ENCODE peak calls at places on chromosomes 3 and 15, in eight cellular contexts. A, N, I, E, L, T, R and D are unnamed samples.

GRCh38 chr15:70160803-70161565 is 63.3 kb upstream of the TLE3 start:
- DNase-seq in A (no peak), N (peak), I (no peak), E (no peak), L (no peak), T (no peak), R (no peak), D (peak)

GRCh38 chr3:791442-791841 is 301.4 kb upstream of the CNTN6 start:
- DNase-seq in A (no peak), N (no peak), I (no peak), E (no peak), L (no peak), T (no peak), R (no peak), D (no peak)

GRCh38 chr15:79045041-79045440 is 45.5 kb downstream of the RASGRF1 start:
- DNase-seq in A (no peak), N (no peak), I (no peak), E (no peak), L (no peak), T (no peak), R (no peak), D (no peak)

GRCh38 chr15:98658831-98659699 is 10.7 kb downstream of the IGF1R start:
- DNase-seq in A (no peak), N (no peak), I (no peak), E (peak), L (no peak), T (peak), R (peak), D (no peak)

GRCh38 chr3:151290673-151291072 is 12.3 kb upstream of the P2RY14 start:
- DNase-seq in A (no peak), N (no peak), I (no peak), E (no peak), L (no peak), T (no peak), R (peak), D (no peak)

GRCh38 chr3:36705015-36705414 is 59.3 kb downstream of the DCLK3 start:
- DNase-seq in A (no peak), N (no peak), I (no peak), E (no peak), L (no peak), T (no peak), R (no peak), D (no peak)

GRCh38 chr3:167941234-167941995 is 154.3 kb downstream of the GOLIM4 start:
- DNase-seq in A (peak), N (peak), I (no peak), E (no peak), L (no peak), T (no peak), R (peak), D (no peak)

GRCh38 chr3:54358969-54359648 is 236.8 kb downstream of the CACNA2D3 start:
- DNase-seq in A (no peak), N (no peak), I (no peak), E (no peak), L (no peak), T (no peak), R (no peak), D (no peak)

GRCh38 chr3:21750831-21751391 is at the start of gene ZNF385D:
- DNase-seq in A (peak), N (peak), I (peak), E (no peak), L (peak), T (no peak), R (peak), D (peak)

GRCh38 chr15:66454143-66454542 is 43.4 kb downstream of the SNAPC5 start:
- DNase-seq in A (no peak), N (no peak), I (no peak), E (no peak), L (no peak), T (peak), R (peak), D (no peak)

GRCh38 chr3:197599089-197599765 is 43.5 kb upstream of the BDH1 start:
- DNase-seq in A (peak), N (peak), I (peak), E (peak), L (peak), T (peak), R (peak), D (no peak)

GRCh38 chr15:68028808-68029207 is 25.3 kb upstream of the PIAS1 start:
- DNase-seq in A (no peak), N (no peak), I (no peak), E (no peak), L (no peak), T (no peak), R (no peak), D (no peak)

GRCh38 chr3:105367063-105367405 is 325 bp downstream of the ALCAM start:
- DNase-seq in A (peak), N (peak), I (peak), E (peak), L (peak), T (no peak), R (no peak), D (peak)

GRCh38 chr3:18771931-18772330 is 346.8 kb upstream of the SATB1 start:
- DNase-seq in A (no peak), N (no peak), I (no peak), E (no peak), L (no peak), T (no peak), R (no peak), D (no peak)

DNA sequence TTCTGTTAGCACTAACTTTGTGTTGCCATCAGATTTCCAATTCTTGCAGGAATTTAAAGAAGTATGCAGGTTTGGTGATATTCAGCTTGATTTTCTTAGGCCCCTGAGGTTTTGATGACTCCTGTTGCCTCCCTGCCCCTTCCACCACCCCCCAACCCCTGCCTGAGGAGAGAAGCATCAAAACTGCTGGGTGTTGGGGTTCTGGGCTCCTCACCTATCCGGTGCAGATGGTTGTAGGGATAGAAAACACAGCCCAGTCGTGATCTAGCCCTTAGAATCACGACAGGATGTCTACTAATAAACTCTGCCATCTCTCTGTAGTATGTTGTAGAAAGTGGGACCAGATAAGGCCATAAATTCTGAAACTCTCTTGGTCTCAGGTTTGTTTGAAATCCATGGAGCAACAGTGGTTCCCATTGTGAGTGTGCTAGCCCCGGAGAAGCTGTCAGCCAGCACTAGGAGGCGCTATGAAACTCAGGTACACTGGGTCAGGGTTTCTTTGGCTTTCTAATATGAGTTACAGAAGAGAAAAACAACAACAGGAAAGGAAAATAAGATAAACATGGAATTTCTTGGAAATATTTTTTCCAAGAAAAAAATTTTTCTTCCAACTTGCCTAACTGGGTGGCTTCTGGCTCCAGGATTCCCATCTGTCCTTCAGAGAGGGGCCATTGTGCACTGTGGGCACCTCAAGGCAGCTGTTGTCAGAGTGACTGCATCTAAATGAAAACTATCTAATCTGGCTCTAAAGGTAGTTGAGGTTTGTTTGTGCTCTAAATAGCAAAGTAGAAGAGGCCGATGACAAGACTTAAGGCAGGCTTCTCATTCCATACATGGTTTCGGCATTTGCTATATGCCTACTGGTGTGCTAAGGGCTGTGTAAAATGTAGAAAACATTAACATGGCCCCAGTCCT is 8.7 kb downstream of the SRP14 start:
- DNase-seq in A (no peak), N (no peak), I (no peak), E (no peak), L (peak), T (peak), R (peak), D (no peak)
- TF ChIP-seq CTCF in A (peak), N (peak), I (peak), E (peak), L (peak), T (peak), R (peak), D (peak)

GRCh38 chr3:159586587-159587202 is 401.9 kb upstream of the IL12A start:
- DNase-seq in A (no peak), N (no peak), I (no peak), E (peak), L (peak), T (peak), R (peak), D (no peak)
- TF ChIP-seq CTCF in A (no peak), N (no peak), I (peak), E (peak), L (peak), T (peak), R (peak), D (peak)

DNA sequence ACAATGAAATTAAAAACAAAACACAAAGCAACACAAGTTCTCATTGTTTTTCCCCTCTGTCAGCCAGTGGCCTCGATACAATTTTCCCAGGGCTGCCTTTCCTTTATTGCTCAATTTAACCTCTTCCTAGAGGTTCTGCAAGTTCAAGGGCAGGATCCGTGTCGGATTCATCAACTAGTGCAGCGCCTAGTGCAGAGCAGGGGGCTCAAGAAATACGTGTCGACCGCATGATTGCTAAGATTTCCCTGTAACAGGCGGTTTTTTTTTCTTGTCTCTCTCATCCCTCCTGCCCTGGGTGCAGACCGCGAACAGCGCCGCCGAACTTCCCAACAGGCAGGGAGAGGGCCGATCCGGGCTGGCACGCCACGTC is 1.4 kb upstream of the BHLHE40 start:
- DNase-seq in A (no peak), N (no peak), I (no peak), E (no peak), L (no peak), T (no peak), R (no peak), D (no peak)
- TF ChIP-seq CTCF in A (no peak), N (no peak), I (no peak), E (no peak), L (no peak), T (no peak), R (peak), D (peak)

GRCh38 chr3:114362815-114363214 is 69.0 kb downstream of the TIGIT start:
- DNase-seq in A (no peak), N (no peak), I (no peak), E (peak), L (no peak), T (peak), R (peak), D (no peak)
- TF ChIP-seq CTCF in A (no peak), N (peak), I (peak), E (peak), L (no peak), T (peak), R (peak), D (peak)

DNA sequence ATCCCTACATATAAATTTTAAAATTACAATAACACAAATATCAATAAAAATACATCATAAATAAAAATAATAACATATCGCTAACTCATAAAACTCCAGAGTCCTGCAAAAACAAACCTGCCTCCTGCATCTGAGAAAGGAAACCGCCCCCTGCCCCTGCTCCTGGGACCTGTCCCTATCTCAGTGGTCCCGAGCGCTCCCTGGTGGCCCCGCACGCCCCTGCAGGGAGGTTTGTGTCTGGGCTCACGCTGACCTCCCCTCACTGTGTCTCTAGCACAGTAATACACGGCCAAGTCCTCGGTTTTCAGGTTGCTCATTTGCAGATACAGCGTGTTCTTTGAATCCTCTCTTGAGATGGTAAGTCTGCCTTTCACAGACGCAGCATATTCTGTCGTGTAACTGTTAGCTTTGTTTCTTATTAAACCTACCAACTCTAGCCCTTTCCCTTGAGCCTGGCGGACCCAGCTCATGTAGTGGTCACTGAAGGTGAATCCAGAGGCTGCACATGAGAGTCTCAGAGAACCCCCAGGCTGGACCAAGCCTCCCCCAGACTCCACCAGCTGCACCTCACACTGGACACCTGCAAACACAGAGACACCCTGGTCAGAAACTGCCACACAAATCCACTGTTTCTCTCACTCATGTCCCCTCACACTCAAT is 554.1 kb downstream of the GOLGA6L6 start:
- DNase-seq in A (no peak), N (no peak), I (no peak), E (no peak), L (no peak), T (peak), R (no peak), D (peak)
- TF ChIP-seq CTCF in A (no peak), N (no peak), I (no peak), E (no peak), L (no peak), T (peak), R (no peak), D (no peak)

DNA sequence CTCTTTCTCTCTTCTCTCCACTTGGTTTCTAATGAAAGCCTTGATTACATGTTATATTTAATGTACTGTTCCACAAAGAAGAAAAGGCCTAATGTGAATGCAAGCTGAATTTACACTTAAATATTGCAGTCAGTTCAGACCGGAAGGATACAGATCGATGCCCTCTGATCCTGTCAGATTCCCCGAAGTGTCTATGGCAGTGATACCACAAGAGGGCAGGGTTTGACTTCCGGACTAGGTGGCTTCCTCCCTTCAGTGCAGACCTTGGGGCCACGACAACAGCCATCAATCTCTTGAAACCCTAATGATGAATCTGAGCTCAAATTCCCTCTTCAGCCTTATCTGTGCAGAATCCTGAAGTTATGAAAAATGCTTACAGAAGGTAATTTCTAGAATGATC is 29.5 kb downstream of the AGTR1 start:
- DNase-seq in A (no peak), N (no peak), I (no peak), E (peak), L (peak), T (peak), R (no peak), D (no peak)
- TF ChIP-seq CTCF in A (no peak), N (no peak), I (peak), E (peak), L (peak), T (peak), R (peak), D (peak)